ENCODE peak calls at places on chromosomes 6 and 20, in five cellular contexts. Q, I, R, U and H are unnamed samples.
A peak's percentile ranks its signal among the peaks of the same experiment; 100 is the strongest.

GRCh38 chr6:76230711-76231110 is 158.2 kb upstream of the IMPG1 start:
- DNase-seq in U (peak; percentile 1), I (no peak), Q (no peak), R (no peak), H (no peak)

GRCh38 chr6:105648276-105648675 is 245.4 kb upstream of the PREP start:
- DNase-seq in R (peak; percentile 34), Q (no peak), I (no peak), U (no peak), H (no peak)

GRCh38 chr6:138440296-138440695 is 36.3 kb downstream of the HEBP2 start:
- DNase-seq in I (no peak), R (no peak), Q (no peak), U (no peak), H (no peak)

GRCh38 chr20:50111120-50111828 is 1.7 kb downstream of the UBE2V1 start:
- DNase-seq in Q (no peak), I (no peak), U (peak; percentile 78), R (no peak), H (no peak)

GRCh38 chr6:20875369-20875963 is 341.2 kb downstream of the CDKAL1 start:
- DNase-seq in U (peak; percentile 33), I (peak; percentile 77), Q (no peak), R (no peak), H (no peak)

GRCh38 chr6:141874930-141875602 is 257.7 kb upstream of the GJE1 start:
- DNase-seq in U (no peak), R (no peak), I (no peak), Q (no peak), H (no peak)

GRCh38 chr6:7137335-7138106 is 29.8 kb downstream of the RREB1 start:
- DNase-seq in R (peak; percentile 65), Q (no peak), I (peak; percentile 37), U (peak; percentile 61), H (no peak)

GRCh38 chr6:157121897-157122296 is 201.4 kb downstream of the TMEM242 start:
- DNase-seq in R (no peak), U (no peak), Q (no peak), I (no peak), H (no peak)

GRCh38 chr20:36355469-36356171 is 49.5 kb downstream of the DLGAP4 start:
- DNase-seq in R (no peak), Q (no peak), U (no peak), I (no peak), H (no peak)

GRCh38 chr6:53330137-53330536 is 18.6 kb downstream of the ELOVL5 start:
- DNase-seq in U (no peak), Q (no peak), I (no peak), R (no peak), H (no peak)

GRCh38 chr20:62367136-62367482 is at the start of gene LAMA5:
- DNase-seq in U (no peak), Q (peak; percentile 13), I (no peak), R (no peak), H (peak; percentile 44)

GRCh38 chr6:134123666-134124208 is 71.3 kb upstream of the SLC2A12 start:
- DNase-seq in R (peak; percentile 72), I (peak; percentile 76), Q (no peak), U (peak; percentile 80), H (no peak)

GRCh38 chr6:27755768-27756167 is 156.4 kb downstream of the OR2B2 start:
- DNase-seq in R (no peak), Q (no peak), U (no peak), I (no peak), H (no peak)

DNA sequence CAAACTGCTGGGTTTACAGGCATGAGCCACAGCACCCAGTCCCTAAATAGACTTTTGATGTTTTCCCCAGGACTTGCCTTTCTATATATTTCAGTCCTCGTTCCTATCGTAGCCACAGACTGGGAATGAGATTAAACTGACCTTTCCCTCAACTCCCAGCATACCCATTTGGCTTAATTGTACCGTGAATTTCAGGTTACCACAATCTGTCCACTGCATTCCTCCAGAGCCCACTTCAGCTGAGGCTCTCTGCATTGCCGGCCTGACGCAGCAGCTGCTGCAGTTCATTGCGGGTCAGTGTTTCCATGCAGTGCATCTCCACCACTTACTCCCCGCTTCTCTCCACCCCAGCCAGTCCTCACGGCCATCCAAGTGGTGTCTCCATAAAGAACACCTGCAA is 103.2 kb upstream of the RIN2 start:
- DNase-seq in I (no peak), U (no peak), Q (no peak), R (no peak), H (no peak)
- H3K27ac ChIP-seq in I (no peak overlapping the region), U (no peak overlapping the region), Q (no peak overlapping the region), R (no peak overlapping the region), H (no peak overlapping the region)

GRCh38 chr6:17132967-17133366 is 31.1 kb downstream of the STMND1 start:
- DNase-seq in Q (no peak), U (no peak), R (no peak), I (no peak), H (no peak)
- H3K27ac ChIP-seq in Q (no peak overlapping the region), U (no peak overlapping the region), R (no peak overlapping the region), I (no peak overlapping the region), H (no peak overlapping the region)

DNA sequence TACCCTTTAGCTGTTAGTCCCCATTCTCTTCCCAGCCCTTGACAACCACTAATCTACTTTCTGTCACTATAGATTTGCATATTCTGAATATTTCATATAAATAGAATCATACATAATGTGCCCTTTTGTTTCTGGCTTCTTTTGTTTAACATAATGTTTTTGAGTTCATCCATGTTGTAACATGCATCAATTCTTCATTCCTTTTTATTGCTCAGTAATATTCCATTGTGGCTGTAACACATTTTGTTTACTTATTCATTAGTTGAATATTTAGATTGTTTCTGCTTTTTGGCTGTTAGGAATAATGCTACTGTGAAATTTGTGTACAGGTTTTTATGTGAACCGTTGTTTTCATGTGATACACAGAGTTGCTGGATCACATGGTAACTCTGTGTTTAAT is 22.5 kb downstream of the STK4 start:
- DNase-seq in R (no peak), Q (no peak), U (no peak), I (no peak), H (no peak)
- H3K27ac ChIP-seq in R (peak overlapping the region; percentile 10), Q (no peak overlapping the region), U (no peak overlapping the region), I (no peak overlapping the region), H (no peak overlapping the region)

GRCh38 chr20:44207066-44207723 is 3.4 kb downstream of the OSER1 start:
- DNase-seq in U (no peak), Q (no peak), R (no peak), I (no peak), H (no peak)

GRCh38 chr20:44204156-44204831 is 6.3 kb downstream of the OSER1 start:
- DNase-seq in R (no peak), Q (no peak), U (peak; percentile 93), I (peak; percentile 84), H (no peak)

GRCh38 chr20:44208165-44208564 is 2.4 kb downstream of the OSER1 start:
- DNase-seq in I (no peak), U (no peak), R (no peak), Q (no peak), H (no peak)

GRCh38 chr20:44204832-44205215 is 5.7 kb downstream of the OSER1 start:
- DNase-seq in Q (no peak), I (no peak), R (no peak), U (no peak), H (no peak)

GRCh38 chr20:44206132-44206531 is 4.4 kb downstream of the OSER1 start:
- DNase-seq in R (no peak), I (no peak), U (no peak), Q (no peak), H (no peak)
- H3K27ac ChIP-seq in R (no peak overlapping the region), I (no peak overlapping the region), U (no peak overlapping the region), Q (no peak overlapping the region), H (no peak overlapping the region)

DNA sequence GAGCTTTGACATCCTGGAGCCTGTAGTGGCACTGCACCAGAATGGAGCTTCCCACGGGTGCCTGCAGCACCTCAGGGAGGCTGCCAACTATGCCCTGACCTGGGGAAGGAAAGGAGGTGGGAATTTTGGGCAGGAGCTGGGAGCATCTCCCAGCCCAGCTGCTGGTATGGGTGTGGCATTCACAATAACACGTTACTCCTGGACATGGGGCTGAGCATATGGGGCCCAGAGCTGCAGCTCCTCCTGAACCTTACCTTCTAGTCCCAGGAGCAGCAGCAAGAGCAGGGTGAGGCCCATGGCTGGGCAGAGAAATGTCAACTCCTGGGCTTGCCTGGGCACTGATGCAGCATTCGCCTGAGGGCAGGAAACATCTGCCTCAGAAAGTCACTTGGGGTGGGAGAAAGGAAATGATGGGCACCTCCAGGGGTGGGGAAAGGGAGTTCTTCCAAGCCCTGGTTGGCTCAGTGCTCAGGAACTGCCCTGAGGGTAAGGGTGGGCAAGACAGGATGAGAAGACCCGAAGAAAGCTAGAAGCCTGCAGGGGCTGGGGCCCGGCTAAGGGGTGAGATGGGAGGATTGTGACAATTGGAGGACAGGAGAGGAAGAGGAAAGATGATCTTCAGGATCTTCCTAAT is at the start of gene TREML1:
- DNase-seq in I (no peak), U (peak; percentile 24), Q (no peak), R (no peak), H (no peak)
- H3K27ac ChIP-seq in I (no peak within 1 kb of the TSS), U (no peak within 1 kb of the TSS), Q (no peak within 1 kb of the TSS), R (no peak within 1 kb of the TSS), H (no peak within 1 kb of the TSS)

GRCh38 chr20:44159125-44159524 is 27.9 kb downstream of the JPH2 start:
- DNase-seq in I (no peak), Q (no peak), U (no peak), R (no peak), H (no peak)

GRCh38 chr20:44154521-44155001 is 32.4 kb downstream of the JPH2 start:
- DNase-seq in Q (no peak), I (no peak), U (peak; percentile 67), R (no peak), H (no peak)

GRCh38 chr20:44151621-44152416 is 35.2 kb downstream of the JPH2 start:
- DNase-seq in R (no peak), I (no peak), U (peak; percentile 81), Q (no peak), H (no peak)

GRCh38 chr20:44157061-44157460 is 29.9 kb downstream of the JPH2 start:
- DNase-seq in I (no peak), U (no peak), Q (no peak), R (no peak), H (no peak)

GRCh38 chr20:44153636-44154043 is 33.3 kb downstream of the JPH2 start:
- DNase-seq in U (peak; percentile 33), R (peak; percentile 67), I (no peak), Q (no peak), H (no peak)
- H3K27ac ChIP-seq in U (peak overlapping the region; percentile 70), R (peak overlapping the region; percentile 32), I (no peak overlapping the region), Q (no peak overlapping the region), H (no peak overlapping the region)

DNA sequence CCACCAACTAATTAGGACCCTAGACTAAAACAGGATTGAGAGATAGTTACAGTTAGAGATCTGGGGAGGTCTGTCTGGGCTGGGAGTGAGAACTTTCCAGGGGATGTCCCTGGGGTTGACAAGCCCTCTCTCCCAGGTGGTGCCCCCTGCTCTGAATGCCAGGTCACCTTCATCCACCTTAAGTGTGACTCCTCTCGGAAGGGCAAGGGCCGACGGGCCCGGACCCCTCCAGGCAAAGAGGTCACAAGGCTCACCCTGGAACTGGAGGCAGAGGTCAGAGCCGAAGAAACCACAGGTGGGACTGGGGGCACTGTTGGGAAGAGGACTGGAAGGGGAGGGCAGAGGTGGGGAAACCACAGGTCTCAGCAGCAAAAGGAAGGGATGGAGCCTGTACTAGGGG is 17.0 kb upstream of the ZNF76 start:
- DNase-seq in R (no peak), Q (no peak), U (no peak), I (no peak), H (no peak)
- H3K27ac ChIP-seq in R (no peak overlapping the region), Q (no peak overlapping the region), U (no peak overlapping the region), I (no peak overlapping the region), H (no peak overlapping the region)